ENCODE peak calls at places on chromosomes 6 and 20, in nine cellular contexts. J, Z, U, A, Q, E, K, C and P are unnamed samples.

GRCh38 chr6:15351631-15352030 is 105.8 kb downstream of the JARID2 start:
- DNase-seq in J (peak; percentile 31), Z (no peak), U (no peak), A (peak; percentile 59), Q (no peak), E (peak; percentile 46), K (no peak), C (no peak), P (peak; percentile 79)

GRCh38 chr6:37441651-37442050 is 8.6 kb downstream of the CMTR1 start:
- DNase-seq in J (no peak), Z (no peak), U (no peak), A (no peak), Q (no peak), E (no peak), K (no peak), C (no peak), P (no peak)

GRCh38 chr20:50381771-50382593 is 128.2 kb upstream of the PTPN1 start:
- DNase-seq in J (no peak), Z (no peak), U (no peak), A (no peak), Q (no peak), E (no peak), K (no peak), C (no peak), P (no peak)

GRCh38 chr20:37808752-37809070 is 94.2 kb upstream of the VSTM2L start:
- DNase-seq in J (no peak), Z (no peak), U (no peak), A (no peak), Q (no peak), E (no peak), K (no peak), C (no peak), P (no peak)

GRCh38 chr20:39049684-39050554 is 87.8 kb downstream of the DHX35 start:
- DNase-seq in J (peak; percentile 38), Z (peak; percentile 91), U (peak; percentile 56), A (peak; percentile 69), Q (peak; percentile 70), E (peak; percentile 35), K (peak; percentile 74), C (no peak), P (peak; percentile 80)

GRCh38 chr20:5933802-5934436 is 16.4 kb downstream of the TRMT6 start:
- DNase-seq in J (no peak), Z (no peak), U (no peak), A (peak; percentile 37), Q (no peak), E (no peak), K (no peak), C (no peak), P (peak; percentile 62)

GRCh38 chr6:104958720-104959452 is 2.0 kb downstream of the LIN28B start:
- DNase-seq in J (no peak), Z (no peak), U (no peak), A (peak; percentile 21), Q (no peak), E (no peak), K (no peak), C (no peak), P (no peak)

GRCh38 chr20:2261105-2261504 is 34.7 kb upstream of the TGM3 start:
- DNase-seq in J (no peak), Z (no peak), U (no peak), A (no peak), Q (no peak), E (peak; percentile 64), K (no peak), C (no peak), P (peak; percentile 69)

GRCh38 chr20:58566981-58567380 is 51.8 kb upstream of the APCDD1L start:
- DNase-seq in J (no peak), Z (no peak), U (no peak), A (no peak), Q (no peak), E (no peak), K (no peak), C (no peak), P (no peak)

GRCh38 chr6:129717287-129717686 is 7.3 kb upstream of the ARHGAP18 start:
- DNase-seq in J (no peak), Z (no peak), U (no peak), A (peak; percentile 73), Q (no peak), E (no peak), K (no peak), C (no peak), P (peak; percentile 20)

GRCh38 chr20:35820715-35821114 is 48.9 kb downstream of the PHF20 start:
- DNase-seq in J (no peak), Z (no peak), U (no peak), A (peak; percentile 80), Q (no peak), E (peak; percentile 47), K (no peak), C (no peak), P (peak; percentile 13)

GRCh38 chr6:74764486-74764885 is 441.4 kb downstream of the COL12A1 start:
- DNase-seq in J (no peak), Z (no peak), U (no peak), A (no peak), Q (no peak), E (no peak), K (no peak), C (no peak), P (no peak)

GRCh38 chr6:131281471-131282270 is 146.4 kb downstream of the AKAP7 start:
- DNase-seq in J (no peak), Z (no peak), U (peak; percentile 23), A (no peak), Q (peak; percentile 65), E (no peak), K (no peak), C (no peak), P (no peak)